ENCODE peak calls at places on chromosomes 1 and 21, in five cellular contexts. Q is substantia nigra, R is heart left ventricle, W is fibroblast of lung, C is psoas muscle. Z is an unnamed sample.
A peak's percentile ranks its signal among the peaks of the same experiment; 100 is the strongest.

GRCh38 chr1:225476538-225476988 is 48.7 kb upstream of the LBR start:
- DNase-seq in Q (no peak), W (peak; percentile 24), R (no peak), C (no peak), Z (no peak)

GRCh38 chr21:31586118-31586517 is 73.4 kb upstream of the SOD1 start:
- DNase-seq in C (no peak), R (no peak), Q (no peak), W (no peak), Z (no peak)

GRCh38 chr1:71559880-71560279 is 479.0 kb upstream of the ZRANB2 start:
- DNase-seq in R (no peak), C (no peak), W (no peak), Q (no peak), Z (no peak)

GRCh38 chr1:182649041-182649440 is 35.3 kb downstream of the RGS8 start:
- DNase-seq in W (no peak), R (no peak), Q (no peak), C (no peak), Z (no peak)

GRCh38 chr1:151946366-151946764 is 37.1 kb upstream of the THEM4 start:
- DNase-seq in R (no peak), C (no peak), W (peak; percentile 54), Q (no peak), Z (no peak)

GRCh38 chr1:75035536-75035935 is 98.7 kb upstream of the LHX8 start:
- DNase-seq in Q (no peak), W (no peak), R (no peak), C (no peak), Z (no peak)

GRCh38 chr21:34336756-34337391 is 26.9 kb upstream of the KCNE2 start:
- DNase-seq in W (peak; percentile 25), C (no peak), Q (no peak), R (no peak), Z (no peak)

GRCh38 chr1:205554016-205554811 is 49.7 kb downstream of the CDK18 start:
- DNase-seq in W (no peak), C (no peak), Q (no peak), R (no peak), Z (no peak)

DNA sequence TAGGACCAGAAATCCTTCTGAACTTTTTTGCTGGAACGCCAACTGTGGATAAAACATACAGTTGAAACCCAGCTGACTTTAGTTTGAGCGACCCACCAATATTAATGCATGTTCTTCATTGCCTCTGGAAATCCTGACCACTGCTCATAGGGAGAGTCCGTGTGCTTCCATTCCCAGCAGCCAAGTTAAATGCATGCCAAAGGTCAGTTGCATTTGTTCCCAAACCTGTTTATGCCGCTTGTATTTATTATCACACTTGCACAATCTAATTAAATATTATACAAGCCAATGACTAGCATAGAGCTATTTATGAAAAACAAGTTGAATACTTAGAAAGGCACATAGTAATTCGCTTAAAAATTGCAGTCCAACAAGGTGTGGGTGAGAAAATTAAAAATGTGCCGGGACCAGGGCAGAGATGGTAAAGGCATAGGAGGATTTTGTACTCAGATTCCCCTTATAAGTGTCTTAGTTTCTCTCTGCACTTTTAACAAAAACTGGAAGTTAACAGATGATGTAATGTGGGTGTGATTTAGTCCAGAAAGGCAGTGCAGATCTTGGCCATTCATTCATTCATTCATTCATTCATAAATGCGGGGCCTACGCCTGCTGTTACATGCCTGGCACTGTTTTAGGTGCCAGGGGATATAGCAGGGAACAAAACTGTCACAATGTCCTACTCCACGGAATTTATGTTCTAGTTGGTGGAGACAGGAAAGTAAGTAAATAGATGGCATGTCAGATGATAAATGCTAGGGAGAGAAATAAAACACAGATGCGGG is 99.7 kb downstream of the PRDM2 start:
- DNase-seq in W (no peak), R (no peak), C (no peak), Q (no peak), Z (no peak)
- H3K27ac ChIP-seq in W (no peak overlapping the region), R (no peak overlapping the region), C (no peak overlapping the region), Q (no peak overlapping the region), Z (no peak overlapping the region)

GRCh38 chr1:53122194-53122846 is 20.1 kb downstream of the SLC1A7 start:
- DNase-seq in R (peak; percentile 65), C (peak; percentile 82), W (peak; percentile 78), Q (no peak), Z (no peak)
- H3K27ac ChIP-seq in R (peak overlapping the region; percentile 41), C (no peak overlapping the region), W (peak overlapping the region; percentile 85), Q (no peak overlapping the region), Z (peak overlapping the region; percentile 45)

GRCh38 chr1:168521391-168522000 is 22.3 kb downstream of the XCL2 start:
- DNase-seq in R (no peak), C (no peak), Q (no peak), W (no peak), Z (no peak)
- H3K27ac ChIP-seq in R (no peak overlapping the region), C (no peak overlapping the region), Q (no peak overlapping the region), W (no peak overlapping the region), Z (no peak overlapping the region)

DNA sequence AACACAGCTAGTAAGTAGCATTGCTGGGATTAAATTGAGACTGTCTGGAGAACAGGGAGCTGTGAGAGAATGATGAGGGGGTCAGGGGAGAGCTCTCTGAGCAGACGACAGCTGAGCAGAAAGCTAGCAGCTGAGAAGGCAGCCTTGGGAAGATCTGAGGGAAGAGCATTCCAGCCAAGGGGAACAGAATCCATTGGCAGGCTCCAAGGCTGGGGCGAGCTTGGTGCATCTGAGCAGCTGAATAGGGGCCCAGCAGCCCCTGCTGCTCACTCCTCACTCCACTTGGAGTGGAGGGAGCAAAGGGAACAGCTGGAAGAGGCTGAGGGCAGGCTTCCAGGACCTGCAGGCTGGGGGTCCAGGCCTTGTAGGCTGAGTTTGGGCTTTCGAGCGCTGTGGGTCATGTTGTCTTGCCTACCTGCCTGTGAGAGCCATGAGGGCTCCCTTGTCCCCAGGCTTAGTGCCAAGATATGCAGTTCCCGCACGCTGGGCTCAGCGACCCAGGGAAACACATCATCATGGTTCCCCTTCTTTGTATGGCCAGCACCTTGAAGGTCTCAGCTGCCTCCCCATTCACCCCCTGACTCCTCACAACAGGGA is 10.5 kb downstream of the ACOT11 start:
- DNase-seq in W (no peak), R (no peak), Q (no peak), C (no peak), Z (no peak)
- H3K27ac ChIP-seq in W (no peak overlapping the region), R (peak overlapping the region; percentile 91), Q (no peak overlapping the region), C (peak overlapping the region; percentile 67), Z (no peak overlapping the region)

GRCh38 chr1:229093258-229093540 is 177.7 kb upstream of the RAB4A start:
- DNase-seq in Q (no peak), R (no peak), C (no peak), W (no peak), Z (no peak)

GRCh38 chr1:229093546-229094336 is 177.2 kb upstream of the RAB4A start:
- DNase-seq in R (no peak), W (no peak), Q (no peak), C (no peak), Z (no peak)

GRCh38 chr1:229094476-229095311 is 176.2 kb upstream of the RAB4A start:
- DNase-seq in C (no peak), Q (no peak), W (peak; percentile 50), R (no peak), Z (no peak)

GRCh38 chr1:229091721-229092136 is 179.2 kb upstream of the RAB4A start:
- DNase-seq in Q (no peak), W (no peak), R (no peak), C (no peak), Z (no peak)

DNA sequence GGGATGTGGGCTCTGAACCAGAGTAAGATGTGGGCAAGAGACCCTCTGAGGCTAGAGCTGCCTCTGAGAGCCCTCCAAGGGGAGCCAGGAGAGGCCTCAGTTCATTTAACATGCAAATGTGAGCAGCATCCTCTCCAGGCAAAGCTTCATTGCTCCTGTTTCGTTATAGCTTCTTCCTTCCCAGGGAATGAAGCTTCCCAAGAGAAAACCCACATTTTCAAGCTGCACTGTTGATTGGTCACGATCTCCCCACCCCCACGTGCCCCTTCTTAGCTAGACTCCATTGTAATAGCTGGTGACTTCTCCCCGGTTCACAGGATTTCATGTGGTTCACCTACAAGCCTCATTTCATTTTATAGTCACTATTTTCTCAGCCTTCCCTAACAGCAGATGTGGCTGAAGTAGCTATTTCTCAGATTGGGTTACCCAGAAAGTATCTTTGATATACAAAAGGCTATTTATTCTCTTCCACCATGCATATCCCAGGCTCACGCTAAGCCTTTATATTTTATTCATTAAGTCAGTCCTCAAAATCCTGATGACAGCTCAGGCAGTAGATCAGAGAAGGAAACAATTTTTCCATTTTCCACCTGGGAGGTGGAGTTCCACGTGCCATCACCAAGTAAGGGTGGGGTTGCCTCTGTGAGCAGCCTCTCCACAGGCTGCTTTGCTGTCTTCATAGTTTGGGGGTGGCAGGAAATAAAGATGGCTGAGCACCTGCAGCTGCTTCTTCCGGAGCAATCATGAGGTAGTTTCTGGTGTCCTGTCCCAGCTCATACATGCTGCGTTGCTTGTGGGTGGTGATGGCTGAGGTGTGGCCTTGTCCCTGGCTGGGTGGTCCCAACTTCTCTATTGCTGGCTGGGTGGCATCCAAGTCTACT is 178.3 kb upstream of the RAB4A start:
- DNase-seq in C (no peak), Q (no peak), R (no peak), W (no peak), Z (no peak)
- H3K27ac ChIP-seq in C (no peak overlapping the region), Q (peak overlapping the region; percentile 54), R (no peak overlapping the region), W (no peak overlapping the region), Z (peak overlapping the region; percentile 49)

GRCh38 chr1:25991937-25992688 is 5.8 kb downstream of the PAFAH2 start:
- DNase-seq in W (peak; percentile 61), C (no peak), Q (no peak), R (no peak), Z (no peak)
- H3K27ac ChIP-seq in W (no peak overlapping the region), C (peak overlapping the region; percentile 42), Q (no peak overlapping the region), R (no peak overlapping the region), Z (no peak overlapping the region)

GRCh38 chr1:91706140-91706957 is 179.6 kb downstream of the TGFBR3 start:
- DNase-seq in C (no peak), R (no peak), Q (no peak), W (no peak), Z (no peak)
- H3K27ac ChIP-seq in C (no peak overlapping the region), R (peak overlapping the region; percentile 85), Q (no peak overlapping the region), W (no peak overlapping the region), Z (no peak overlapping the region)

GRCh38 chr1:23838401-23838866 is 13.2 kb upstream of the HMGCL start:
- DNase-seq in W (peak; percentile 33), R (peak; percentile 63), Q (no peak), C (peak; percentile 84), Z (peak; percentile 94)
- H3K27ac ChIP-seq in W (no peak overlapping the region), R (no peak overlapping the region), Q (no peak overlapping the region), C (no peak overlapping the region), Z (peak overlapping the region; percentile 63)

GRCh38 chr21:42633858-42634257 is 19.6 kb upstream of the PDE9A start:
- DNase-seq in C (peak; percentile 35), R (no peak), W (no peak), Q (no peak), Z (no peak)
- H3K27ac ChIP-seq in C (no peak overlapping the region), R (no peak overlapping the region), W (no peak overlapping the region), Q (no peak overlapping the region), Z (no peak overlapping the region)

GRCh38 chr1:22487781-22488180 is 36.1 kb downstream of the ZBTB40 start:
- DNase-seq in R (no peak), Q (no peak), C (no peak), W (no peak), Z (no peak)
- H3K27ac ChIP-seq in R (peak overlapping the region; percentile 12), Q (no peak overlapping the region), C (no peak overlapping the region), W (no peak overlapping the region), Z (no peak overlapping the region)

Z was measured in left lung.